ENCODE peak calls at places on chromosomes 13 and 19, in eight cellular contexts. Z is astrocyte; F is fibroblast of pulmonary artery; C is stimulated activated CD8-positive, alpha-beta memory T cell treated with anti-CD3 and anti-CD28 coated beads, Interleukin-2, amount 100 ng/mL, for 1 hour; R is activated T-helper 9 cell treated with anti-CD3 and anti-CD28 coated beads, Interleukin-2, amount 50 U/mL, for 16 hours; N is activated naive CD8-positive, alpha-beta T cell treated with anti-CD3 and anti-CD28 coated beads, Interleukin-2, amount 50 U/mL, for 24 hours; S is HCT116; G is foreskin keratinocyte. V is an unnamed sample.

GRCh38 chr13:86788624-86789023 is 882.5 kb upstream of the SLITRK5 start:
- DNase-seq in Z (no peak), F (no peak), C (no peak), R (no peak), N (no peak), S (no peak), G (no peak), V (no peak)

GRCh38 chr13:85562282-85562681 is 236.9 kb downstream of the SLITRK6 start:
- DNase-seq in Z (no peak), F (no peak), C (no peak), R (no peak), N (no peak), S (no peak), G (no peak), V (no peak)

GRCh38 chr19:19214892-19215291 is 3.1 kb downstream of the NCAN start:
- DNase-seq in Z (peak), F (peak), C (no peak), R (no peak), N (peak), S (no peak), G (no peak), V (no peak)

GRCh38 chr19:10565028-10565566 is 713 bp downstream of the KRI1 start:
- DNase-seq in Z (no peak), F (peak), C (no peak), R (peak), N (peak), S (no peak), G (no peak), V (peak)

GRCh38 chr19:35556846-35557538 is 6.5 kb downstream of the ATP4A start:
- DNase-seq in Z (no peak), F (no peak), C (no peak), R (no peak), N (no peak), S (no peak), G (no peak), V (no peak)

GRCh38 chr19:45423033-45423588 is 606 bp downstream of the ERCC1 start:
- DNase-seq in Z (no peak), F (no peak), C (peak), R (peak), N (no peak), S (no peak), G (no peak), V (no peak)

GRCh38 chr13:32024750-32025149 is 6.8 kb upstream of the FRY start:
- DNase-seq in Z (no peak), F (no peak), C (no peak), R (no peak), N (no peak), S (no peak), G (no peak), V (no peak)

GRCh38 chr13:29573190-29573589 is 22.3 kb downstream of the SLC7A1 start:
- DNase-seq in Z (no peak), F (peak), C (no peak), R (no peak), N (no peak), S (no peak), G (no peak), V (no peak)

GRCh38 chr19:57280165-57280912 is at the start of gene ZNF460:
- DNase-seq in Z (peak), F (peak), C (peak), R (peak), N (peak), S (peak), G (peak), V (peak)

GRCh38 chr19:2547721-2548120 is 71.8 kb downstream of the GADD45B start:
- DNase-seq in Z (no peak), F (no peak), C (no peak), R (no peak), N (no peak), S (no peak), G (no peak), V (no peak)

GRCh38 chr13:89726690-89727435 is 1620.6 kb upstream of the MIR17HG start:
- DNase-seq in Z (peak), F (peak), C (no peak), R (no peak), N (no peak), S (no peak), G (peak), V (peak)

GRCh38 chr19:18975011-18975410 is 34.0 kb upstream of the HOMER3 start:
- DNase-seq in Z (no peak), F (no peak), C (no peak), R (no peak), N (no peak), S (no peak), G (peak), V (no peak)

GRCh38 chr13:103884139-103884723 is 818.0 kb upstream of the SLC10A2 start:
- DNase-seq in Z (no peak), F (no peak), C (no peak), R (no peak), N (no peak), S (no peak), G (no peak), V (no peak)

GRCh38 chr19:3098515-3099346 is 4.6 kb downstream of the GNA11 start:
- DNase-seq in Z (no peak), F (no peak), C (no peak), R (no peak), N (no peak), S (no peak), G (no peak), V (no peak)

GRCh38 chr13:27425151-27425917 is 915 bp downstream of the GTF3A start:
- DNase-seq in Z (peak), F (no peak), C (no peak), R (no peak), N (peak), S (no peak), G (no peak), V (no peak)

GRCh38 chr19:3599776-3600183 is 6.9 kb downstream of the TBXA2R start:
- DNase-seq in Z (no peak), F (no peak), C (no peak), R (no peak), N (no peak), S (no peak), G (no peak), V (no peak)

GRCh38 chr13:50389726-50390125 is 374.5 kb downstream of the KCNRG start:
- DNase-seq in Z (no peak), F (no peak), C (no peak), R (no peak), N (no peak), S (no peak), G (no peak), V (no peak)

GRCh38 chr19:35116085-35116801 is 620 bp downstream of the FXYD3 start:
- DNase-seq in Z (no peak), F (no peak), C (no peak), R (no peak), N (no peak), S (no peak), G (peak), V (peak)

GRCh38 chr19:6161271-6161850 is 25.9 kb downstream of the ACSBG2 start:
- DNase-seq in Z (no peak), F (no peak), C (peak), R (no peak), N (peak), S (peak), G (peak), V (peak)

GRCh38 chr13:30061217-30061616 is 210.8 kb upstream of the UBL3 start:
- DNase-seq in Z (no peak), F (no peak), C (no peak), R (no peak), N (no peak), S (no peak), G (no peak), V (no peak)

GRCh38 chr19:11480081-11480926 is 542 bp downstream of the ELAVL3 start:
- DNase-seq in Z (no peak), F (no peak), C (no peak), R (no peak), N (no peak), S (no peak), G (no peak), V (no peak)

GRCh38 chr13:41075034-41075433 is 13.7 kb downstream of the WBP4 start:
- DNase-seq in Z (no peak), F (peak), C (peak), R (no peak), N (no peak), S (no peak), G (no peak), V (peak)

GRCh38 chr13:22001336-22001735 is 330.5 kb downstream of the FGF9 start:
- DNase-seq in Z (no peak), F (no peak), C (no peak), R (no peak), N (no peak), S (no peak), G (no peak), V (no peak)

GRCh38 chr19:1272423-1273262 is 2.7 kb upstream of the FAM174C start:
- DNase-seq in Z (no peak), F (no peak), C (no peak), R (no peak), N (no peak), S (no peak), G (no peak), V (no peak)

GRCh38 chr13:62387642-62388041 is 972.0 kb upstream of the PCDH20 start:
- DNase-seq in Z (no peak), F (peak), C (no peak), R (no peak), N (no peak), S (peak), G (peak), V (no peak)

GRCh38 chr19:15640294-15640903 is at the start of gene CYP4F3:
- DNase-seq in Z (no peak), F (no peak), C (no peak), R (no peak), N (no peak), S (peak), G (peak), V (peak)

GRCh38 chr13:102729560-102730275 is 34.9 kb upstream of the METTL21C start:
- DNase-seq in Z (peak), F (peak), C (no peak), R (no peak), N (no peak), S (no peak), G (peak), V (peak)

GRCh38 chr13:114065926-114066774 is 66.3 kb downstream of the RASA3 start:
- DNase-seq in Z (no peak), F (no peak), C (no peak), R (no peak), N (peak), S (no peak), G (no peak), V (no peak)

GRCh38 chr19:18795540-18795939 is 4.4 kb upstream of the COMP start:
- DNase-seq in Z (peak), F (peak), C (no peak), R (no peak), N (no peak), S (no peak), G (no peak), V (no peak)

GRCh38 chr13:109700176-109700575 is 86.2 kb downstream of the IRS2 start:
- DNase-seq in Z (peak), F (peak), C (no peak), R (no peak), N (no peak), S (no peak), G (peak), V (peak)

GRCh38 chr13:39455534-39456175 is 147.3 kb downstream of the LHFPL6 start:
- DNase-seq in Z (peak), F (peak), C (no peak), R (no peak), N (no peak), S (no peak), G (no peak), V (no peak)

GRCh38 chr13:72198967-72199601 is 332.1 kb upstream of the DACH1 start:
- DNase-seq in Z (no peak), F (no peak), C (no peak), R (no peak), N (no peak), S (no peak), G (no peak), V (no peak)

GRCh38 chr19:2051771-2052704 is 994 bp upstream of the MKNK2 start:
- DNase-seq in Z (no peak), F (no peak), C (no peak), R (no peak), N (peak), S (no peak), G (peak), V (no peak)

GRCh38 chr19:19656451-19657396 is 6.8 kb downstream of the ATP13A1 start:
- DNase-seq in Z (no peak), F (no peak), C (no peak), R (no peak), N (no peak), S (no peak), G (no peak), V (no peak)

GRCh38 chr19:1847684-1848398 is 442 bp downstream of the REXO1 start:
- DNase-seq in Z (no peak), F (peak), C (no peak), R (no peak), N (peak), S (no peak), G (peak), V (no peak)

GRCh38 chr13:51579676-51580075 is 4.6 kb upstream of the WDFY2 start:
- DNase-seq in Z (no peak), F (no peak), C (no peak), R (no peak), N (no peak), S (no peak), G (no peak), V (no peak)

GRCh38 chr13:93603043-93603442 is 376.4 kb downstream of the GPC6 start:
- DNase-seq in Z (peak), F (peak), C (no peak), R (no peak), N (no peak), S (no peak), G (peak), V (peak)